ENCODE peak calls at places on chromosomes 6 and 20, in nine cellular contexts. One of them, this sample, is unnamed.

GRCh38 chr6:24893342-24893850 is 42.4 kb downstream of the RIPOR2 start:
- DNase-seq in activated CD4-positive, alpha-beta T cell treated with anti-CD3 and anti-CD28 coated beads, Interleukin-2, amount 50 U/mL, for 48 hours: no peak
- DNase-seq in hippocampal formation: no peak
- DNase-seq in T-helper 17 cell: no peak
- DNase-seq in stimulated activated CD4-positive, alpha-beta T cell treated with anti-CD3 and anti-CD28 coated beads, Interleukin-15, amount 100 ng/mL, for 24 hours: no peak
- DNase-seq in NB4: no peak
- DNase-seq in NCI-H446 treated with DMSO at 0.1 percent for 48 hours: no peak
- DNase-seq in HuH-7.5: no peak
- DNase-seq in AG04449: no peak
- DNase-seq in this sample: no peak

GRCh38 chr6:149933036-149933435 is 8.8 kb upstream of the ULBP2 start:
- DNase-seq in hippocampal formation: no peak
- DNase-seq in HuH-7.5: no peak
- DNase-seq in activated CD4-positive, alpha-beta T cell treated with anti-CD3 and anti-CD28 coated beads, Interleukin-2, amount 50 U/mL, for 48 hours: no peak
- DNase-seq in AG04449: no peak
- DNase-seq in NB4: no peak
- DNase-seq in NCI-H446 treated with DMSO at 0.1 percent for 48 hours: no peak
- DNase-seq in T-helper 17 cell: no peak
- DNase-seq in stimulated activated CD4-positive, alpha-beta T cell treated with anti-CD3 and anti-CD28 coated beads, Interleukin-15, amount 100 ng/mL, for 24 hours: no peak
- DNase-seq in this sample: no peak

GRCh38 chr6:148999501-148999900 is 252.7 kb downstream of the UST start:
- DNase-seq in HuH-7.5: no peak
- DNase-seq in NB4: no peak
- DNase-seq in T-helper 17 cell: no peak
- DNase-seq in NCI-H446 treated with DMSO at 0.1 percent for 48 hours: no peak
- DNase-seq in stimulated activated CD4-positive, alpha-beta T cell treated with anti-CD3 and anti-CD28 coated beads, Interleukin-15, amount 100 ng/mL, for 24 hours: no peak
- DNase-seq in hippocampal formation: no peak
- DNase-seq in AG04449: no peak
- DNase-seq in activated CD4-positive, alpha-beta T cell treated with anti-CD3 and anti-CD28 coated beads, Interleukin-2, amount 50 U/mL, for 48 hours: no peak
- DNase-seq in this sample: no peak

GRCh38 chr6:26065952-26066380 is 21.3 kb upstream of the HFE start:
- DNase-seq in hippocampal formation: peak; percentile 54
- DNase-seq in AG04449: no peak
- DNase-seq in HuH-7.5: no peak
- DNase-seq in NCI-H446 treated with DMSO at 0.1 percent for 48 hours: peak; percentile 68
- DNase-seq in activated CD4-positive, alpha-beta T cell treated with anti-CD3 and anti-CD28 coated beads, Interleukin-2, amount 50 U/mL, for 48 hours: peak; percentile 27
- DNase-seq in T-helper 17 cell: peak; percentile 24
- DNase-seq in NB4: peak; percentile 88
- DNase-seq in stimulated activated CD4-positive, alpha-beta T cell treated with anti-CD3 and anti-CD28 coated beads, Interleukin-15, amount 100 ng/mL, for 24 hours: peak; percentile 57
- DNase-seq in this sample: no peak

GRCh38 chr6:89731924-89732568 is 87.5 kb downstream of the MDN1 start:
- DNase-seq in T-helper 17 cell: no peak
- DNase-seq in activated CD4-positive, alpha-beta T cell treated with anti-CD3 and anti-CD28 coated beads, Interleukin-2, amount 50 U/mL, for 48 hours: no peak
- DNase-seq in hippocampal formation: no peak
- DNase-seq in HuH-7.5: no peak
- DNase-seq in stimulated activated CD4-positive, alpha-beta T cell treated with anti-CD3 and anti-CD28 coated beads, Interleukin-15, amount 100 ng/mL, for 24 hours: no peak
- DNase-seq in AG04449: no peak
- DNase-seq in NB4: no peak
- DNase-seq in NCI-H446 treated with DMSO at 0.1 percent for 48 hours: no peak
- DNase-seq in this sample: no peak

GRCh38 chr20:58025233-58025632 is 203.2 kb downstream of the ANKRD60 start:
- DNase-seq in T-helper 17 cell: no peak
- DNase-seq in NB4: no peak
- DNase-seq in NCI-H446 treated with DMSO at 0.1 percent for 48 hours: no peak
- DNase-seq in hippocampal formation: no peak
- DNase-seq in HuH-7.5: no peak
- DNase-seq in AG04449: no peak
- DNase-seq in activated CD4-positive, alpha-beta T cell treated with anti-CD3 and anti-CD28 coated beads, Interleukin-2, amount 50 U/mL, for 48 hours: no peak
- DNase-seq in stimulated activated CD4-positive, alpha-beta T cell treated with anti-CD3 and anti-CD28 coated beads, Interleukin-15, amount 100 ng/mL, for 24 hours: no peak
- DNase-seq in this sample: no peak

GRCh38 chr6:53718597-53719460 is 53.3 kb upstream of the KLHL31 start:
- DNase-seq in HuH-7.5: peak; percentile 31
- DNase-seq in activated CD4-positive, alpha-beta T cell treated with anti-CD3 and anti-CD28 coated beads, Interleukin-2, amount 50 U/mL, for 48 hours: no peak
- DNase-seq in T-helper 17 cell: no peak
- DNase-seq in hippocampal formation: peak; percentile 85
- DNase-seq in AG04449: no peak
- DNase-seq in NB4: peak; percentile 68
- DNase-seq in stimulated activated CD4-positive, alpha-beta T cell treated with anti-CD3 and anti-CD28 coated beads, Interleukin-15, amount 100 ng/mL, for 24 hours: peak; percentile 24
- DNase-seq in NCI-H446 treated with DMSO at 0.1 percent for 48 hours: peak; percentile 76
- DNase-seq in this sample: no peak

GRCh38 chr6:106927531-106928398 is 46.8 kb downstream of the CD24 start:
- DNase-seq in activated CD4-positive, alpha-beta T cell treated with anti-CD3 and anti-CD28 coated beads, Interleukin-2, amount 50 U/mL, for 48 hours: peak; percentile 40
- DNase-seq in NB4: peak; percentile 53
- DNase-seq in AG04449: no peak
- DNase-seq in stimulated activated CD4-positive, alpha-beta T cell treated with anti-CD3 and anti-CD28 coated beads, Interleukin-15, amount 100 ng/mL, for 24 hours: peak; percentile 24
- DNase-seq in T-helper 17 cell: no peak
- DNase-seq in HuH-7.5: peak; percentile 28
- DNase-seq in NCI-H446 treated with DMSO at 0.1 percent for 48 hours: no peak
- DNase-seq in hippocampal formation: no peak
- DNase-seq in this sample: peak; percentile 34

GRCh38 chr6:33785766-33786165 is 3.2 kb downstream of the LEMD2 start:
- DNase-seq in hippocampal formation: no peak
- DNase-seq in T-helper 17 cell: no peak
- DNase-seq in NCI-H446 treated with DMSO at 0.1 percent for 48 hours: no peak
- DNase-seq in activated CD4-positive, alpha-beta T cell treated with anti-CD3 and anti-CD28 coated beads, Interleukin-2, amount 50 U/mL, for 48 hours: no peak
- DNase-seq in AG04449: peak; percentile 47
- DNase-seq in HuH-7.5: no peak
- DNase-seq in stimulated activated CD4-positive, alpha-beta T cell treated with anti-CD3 and anti-CD28 coated beads, Interleukin-15, amount 100 ng/mL, for 24 hours: no peak
- DNase-seq in NB4: no peak
- DNase-seq in this sample: no peak

GRCh38 chr6:34288581-34288980 is 39.8 kb upstream of the SMIM29 start:
- DNase-seq in AG04449: no peak
- DNase-seq in HuH-7.5: no peak
- DNase-seq in T-helper 17 cell: no peak
- DNase-seq in activated CD4-positive, alpha-beta T cell treated with anti-CD3 and anti-CD28 coated beads, Interleukin-2, amount 50 U/mL, for 48 hours: peak; percentile 7
- DNase-seq in NCI-H446 treated with DMSO at 0.1 percent for 48 hours: no peak
- DNase-seq in stimulated activated CD4-positive, alpha-beta T cell treated with anti-CD3 and anti-CD28 coated beads, Interleukin-15, amount 100 ng/mL, for 24 hours: peak; percentile 12
- DNase-seq in hippocampal formation: no peak
- DNase-seq in NB4: peak; percentile 57
- DNase-seq in this sample: no peak

GRCh38 chr6:132400641-132401119 is 595 bp downstream of the MOXD1 start:
- DNase-seq in HuH-7.5: peak; percentile 11
- DNase-seq in activated CD4-positive, alpha-beta T cell treated with anti-CD3 and anti-CD28 coated beads, Interleukin-2, amount 50 U/mL, for 48 hours: no peak
- DNase-seq in hippocampal formation: no peak
- DNase-seq in NCI-H446 treated with DMSO at 0.1 percent for 48 hours: no peak
- DNase-seq in AG04449: no peak
- DNase-seq in NB4: no peak
- DNase-seq in stimulated activated CD4-positive, alpha-beta T cell treated with anti-CD3 and anti-CD28 coated beads, Interleukin-15, amount 100 ng/mL, for 24 hours: no peak
- DNase-seq in T-helper 17 cell: no peak
- DNase-seq in this sample: no peak

GRCh38 chr6:170269873-170270541 is 20.9 kb downstream of the DLL1 start:
- DNase-seq in NB4: no peak
- DNase-seq in hippocampal formation: no peak
- DNase-seq in AG04449: peak; percentile 29
- DNase-seq in HuH-7.5: no peak
- DNase-seq in T-helper 17 cell: no peak
- DNase-seq in activated CD4-positive, alpha-beta T cell treated with anti-CD3 and anti-CD28 coated beads, Interleukin-2, amount 50 U/mL, for 48 hours: no peak
- DNase-seq in stimulated activated CD4-positive, alpha-beta T cell treated with anti-CD3 and anti-CD28 coated beads, Interleukin-15, amount 100 ng/mL, for 24 hours: no peak
- DNase-seq in NCI-H446 treated with DMSO at 0.1 percent for 48 hours: no peak
- DNase-seq in this sample: no peak

GRCh38 chr20:35904982-35905663 is 49.2 kb downstream of the SCAND1 start:
- DNase-seq in hippocampal formation: no peak
- DNase-seq in NB4: no peak
- DNase-seq in T-helper 17 cell: no peak
- DNase-seq in activated CD4-positive, alpha-beta T cell treated with anti-CD3 and anti-CD28 coated beads, Interleukin-2, amount 50 U/mL, for 48 hours: no peak
- DNase-seq in HuH-7.5: no peak
- DNase-seq in AG04449: no peak
- DNase-seq in stimulated activated CD4-positive, alpha-beta T cell treated with anti-CD3 and anti-CD28 coated beads, Interleukin-15, amount 100 ng/mL, for 24 hours: no peak
- DNase-seq in NCI-H446 treated with DMSO at 0.1 percent for 48 hours: no peak
- DNase-seq in this sample: no peak